ENCODE peak calls at places on chromosomes 3 and 15, in four cellular contexts. I is uterus, W is pancreas, A is HL-60. F is an unnamed sample.

GRCh38 chr15:77347197-77347596 is 72.7 kb downstream of the PEAK1 start:
- DNase-seq in W (no peak), I (no peak), A (no peak), F (no peak)

GRCh38 chr3:124291008-124291407 is 299.1 kb upstream of the ROPN1 start:
- DNase-seq in A (no peak), I (no peak), W (no peak), F (no peak)

GRCh38 chr3:59812188-59812587 is 762.4 kb upstream of the CFAP20DC start:
- DNase-seq in I (no peak), A (no peak), W (no peak), F (no peak)

GRCh38 chr15:85757073-85757938 is 37.4 kb downstream of the KLHL25 start:
- DNase-seq in A (no peak), I (no peak), W (peak), F (no peak)

GRCh38 chr15:79442911-79443310 is 10.8 kb downstream of the MINAR1 start:
- DNase-seq in W (no peak), I (no peak), A (no peak), F (no peak)

GRCh38 chr3:156483426-156483825 is 71.5 kb downstream of the SSR3 start:
- DNase-seq in I (no peak), A (no peak), W (no peak), F (peak)

GRCh38 chr3:46935168-46935858 is 41.2 kb downstream of the CCDC12 start:
- DNase-seq in A (no peak), I (peak), W (no peak), F (no peak)

GRCh38 chr3:178384302-178384939 is 151.8 kb upstream of the KCNMB2 start:
- DNase-seq in A (no peak), W (no peak), I (no peak), F (no peak)

GRCh38 chr3:113104746-113105479 is 106.4 kb upstream of the BOC start:
- DNase-seq in I (no peak), A (no peak), W (no peak), F (no peak)

GRCh38 chr15:28082891-28083688 is 16.0 kb downstream of the OCA2 start:
- DNase-seq in I (no peak), A (no peak), W (no peak), F (no peak)

GRCh38 chr3:37181766-37182165 is 7.4 kb upstream of the LRRFIP2 start:
- DNase-seq in I (no peak), W (no peak), A (no peak), F (no peak)

DNA sequence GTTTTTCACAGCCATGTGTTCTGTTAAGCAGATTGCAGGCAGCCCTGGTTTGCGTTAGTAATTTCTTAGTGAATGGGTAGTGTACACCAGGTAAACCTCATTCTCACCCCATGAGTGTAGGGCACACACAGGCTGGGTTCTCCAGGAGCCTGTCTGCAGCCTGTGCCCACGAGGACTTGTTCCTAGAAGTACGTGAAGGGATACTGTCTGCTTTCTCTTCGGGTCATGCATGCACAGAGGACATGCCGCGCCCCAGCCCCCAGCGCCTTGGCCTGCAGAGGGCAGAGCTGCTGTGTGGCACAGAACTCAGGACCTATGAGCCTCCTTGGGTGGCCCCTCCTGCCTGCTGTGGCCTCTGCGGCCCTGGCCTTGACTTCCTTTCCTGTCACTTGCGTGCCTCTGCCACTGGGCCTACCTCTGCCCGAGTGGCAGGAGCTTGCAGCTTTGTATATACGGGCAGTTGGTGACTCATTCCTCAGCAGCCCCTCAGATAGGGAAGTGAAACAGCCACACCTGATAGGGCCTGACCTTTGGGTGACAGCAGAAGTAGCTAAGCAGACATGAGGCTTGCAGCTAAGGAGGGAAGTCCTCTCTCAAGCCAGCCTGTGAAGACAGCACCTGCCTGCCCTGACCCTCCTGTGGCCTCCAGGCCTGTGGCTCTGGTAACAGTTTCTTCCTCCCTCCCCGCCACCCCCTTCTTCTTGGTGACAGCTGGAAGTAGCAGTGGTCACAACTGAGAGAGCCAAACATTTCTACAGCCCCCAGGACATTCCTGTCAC is 19.5 kb downstream of the PPCDC start:
- DNase-seq in A (peak), I (peak), W (peak), F (peak)
- TF ChIP-seq CTCF in A (peak), I (peak), W (peak), F (peak)

DNA sequence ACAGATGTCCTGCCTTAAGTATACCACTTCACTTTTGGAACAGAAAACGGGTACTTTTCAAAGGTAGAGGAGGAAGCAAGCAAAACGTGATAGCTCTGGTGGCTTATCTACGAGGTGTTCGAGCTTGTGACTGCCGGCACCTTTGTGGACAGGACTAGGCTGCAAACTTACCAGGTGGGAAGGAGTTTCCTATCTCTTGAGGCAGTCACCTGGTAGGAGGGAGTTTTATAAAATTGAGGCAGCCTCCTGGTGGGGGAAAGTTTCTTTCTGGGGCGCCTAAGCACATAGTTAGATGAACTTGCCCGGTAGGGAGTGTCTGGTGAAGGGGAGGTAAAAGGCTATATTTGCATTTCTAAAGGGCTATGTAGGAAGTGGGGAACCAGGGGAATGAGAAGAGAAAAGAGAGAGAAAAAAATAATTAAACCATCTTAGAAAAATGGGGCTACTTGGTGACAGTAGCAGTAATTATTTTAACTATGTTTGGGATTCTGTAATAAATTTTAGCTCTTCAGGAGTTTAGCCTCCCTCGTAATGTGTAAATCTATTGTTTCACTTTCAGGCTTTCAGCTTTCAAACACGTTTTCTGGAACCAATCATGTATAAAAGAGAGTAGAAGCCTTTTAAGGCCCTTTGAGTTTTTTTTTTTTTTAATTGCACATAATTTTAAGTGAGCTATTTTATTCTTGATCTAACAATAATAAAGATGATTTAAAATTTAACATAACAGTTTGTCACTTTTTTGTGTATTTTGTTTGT is 131.0 kb downstream of the IL5RA start:
- DNase-seq in W (no peak), A (no peak), I (no peak), F (no peak)
- H3K4me3 ChIP-seq in W (no peak), A (no peak), I (no peak), F (no peak)

GRCh38 chr15:75145027-75145841 is 56.4 kb upstream of the C15orf39 start:
- DNase-seq in I (no peak), W (no peak), A (peak), F (no peak)
- TF ChIP-seq CTCF in I (no peak), W (no peak), A (no peak), F (no peak)

GRCh38 chr15:60464836-60465630 is 13.9 kb downstream of the ICE2 start:
- DNase-seq in I (no peak), A (no peak), W (no peak), F (no peak)
- H3K4me3 ChIP-seq in I (no peak), A (no peak), W (no peak), F (no peak)

DNA sequence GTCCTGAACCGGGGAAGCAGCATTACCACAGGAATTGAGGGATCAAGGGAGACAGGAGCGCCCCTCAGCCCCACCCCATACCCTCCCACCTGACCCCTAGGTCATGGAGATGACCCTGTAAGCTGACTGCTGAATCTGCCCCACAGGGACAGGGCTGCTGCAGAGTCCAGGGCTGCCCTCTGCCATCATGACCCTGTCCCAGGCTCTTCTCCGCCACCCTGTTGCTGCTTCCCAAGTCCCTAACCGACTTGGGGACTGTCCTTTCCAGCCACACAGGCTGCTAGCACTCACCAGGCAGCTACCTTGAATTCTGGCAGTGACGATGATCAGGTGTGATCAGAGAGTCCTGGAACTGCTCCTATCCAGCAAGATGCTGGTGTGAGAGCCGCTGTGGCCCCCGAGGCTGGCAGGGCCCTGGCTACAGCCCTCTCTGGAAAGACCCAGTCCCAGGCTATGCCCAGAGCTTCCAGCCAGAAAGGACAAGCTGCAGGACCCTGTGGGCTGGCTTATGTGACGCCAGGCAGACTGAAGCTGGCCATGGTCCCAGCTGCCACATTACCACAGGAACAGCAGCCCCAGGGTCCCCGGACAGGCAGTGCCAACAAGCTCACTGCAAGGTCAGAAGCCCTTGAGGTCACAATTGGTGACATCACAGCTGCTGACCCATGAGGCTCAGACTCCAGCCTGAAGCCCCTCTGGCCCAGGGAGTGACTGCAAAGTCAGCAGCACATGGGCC is at the start of gene C3orf22:
- DNase-seq in A (no peak), I (peak), W (peak), F (no peak)
- TF ChIP-seq CTCF in A (no peak), I (no peak), W (no peak), F (no peak)